ENCODE peak calls at places on chromosomes 3 and 15, in seven cellular contexts. One of them, this sample, is unnamed.

GRCh38 chr3:72678892-72679291 is 169.4 kb downstream of the SHQ1 start:
- DNase-seq in IMR-90: no peak
- DNase-seq in uterus: no peak
- DNase-seq in dorsolateral prefrontal cortex: no peak
- DNase-seq in psoas muscle: no peak
- DNase-seq in vagina: no peak
- DNase-seq in neural progenitor cell: no peak
- DNase-seq in this sample: peak; percentile 33

GRCh38 chr3:156434921-156435320 is 120.0 kb downstream of the SSR3 start:
- DNase-seq in uterus: no peak
- DNase-seq in dorsolateral prefrontal cortex: no peak
- DNase-seq in psoas muscle: no peak
- DNase-seq in neural progenitor cell: no peak
- DNase-seq in vagina: no peak
- DNase-seq in IMR-90: no peak
- DNase-seq in this sample: no peak

GRCh38 chr3:40387001-40387894 is at the start of gene ENTPD3:
- DNase-seq in dorsolateral prefrontal cortex: peak; percentile 46
- DNase-seq in vagina: no peak
- DNase-seq in uterus: no peak
- DNase-seq in neural progenitor cell: peak; percentile 66
- DNase-seq in psoas muscle: no peak
- DNase-seq in IMR-90: no peak
- DNase-seq in this sample: peak; percentile 20

GRCh38 chr15:56371495-56372147 is 6.4 kb downstream of the TEX9 start:
- DNase-seq in uterus: no peak
- DNase-seq in neural progenitor cell: no peak
- DNase-seq in vagina: no peak
- DNase-seq in dorsolateral prefrontal cortex: no peak
- DNase-seq in IMR-90: no peak
- DNase-seq in psoas muscle: no peak
- DNase-seq in this sample: peak; percentile 31

GRCh38 chr3:114863848-114864247 is 283.2 kb downstream of the ZBTB20 start:
- DNase-seq in dorsolateral prefrontal cortex: no peak
- DNase-seq in IMR-90: no peak
- DNase-seq in neural progenitor cell: no peak
- DNase-seq in psoas muscle: no peak
- DNase-seq in uterus: no peak
- DNase-seq in vagina: no peak
- DNase-seq in this sample: no peak

GRCh38 chr3:88151358-88151757 is 1.6 kb downstream of the C3orf38 start:
- DNase-seq in psoas muscle: no peak
- DNase-seq in uterus: no peak
- DNase-seq in neural progenitor cell: no peak
- DNase-seq in vagina: no peak
- DNase-seq in dorsolateral prefrontal cortex: no peak
- DNase-seq in IMR-90: no peak
- DNase-seq in this sample: no peak

GRCh38 chr3:197541756-197542539 is 13.8 kb downstream of the BDH1 start:
- DNase-seq in neural progenitor cell: peak; percentile 86
- DNase-seq in IMR-90: peak; percentile 73
- DNase-seq in dorsolateral prefrontal cortex: peak; percentile 71
- DNase-seq in psoas muscle: peak; percentile 60
- DNase-seq in vagina: no peak
- DNase-seq in uterus: peak; percentile 30
- DNase-seq in this sample: no peak

GRCh38 chr3:13277130-13277783 is 142.9 kb downstream of the NUP210 start:
- DNase-seq in uterus: no peak
- DNase-seq in vagina: no peak
- DNase-seq in IMR-90: no peak
- DNase-seq in psoas muscle: no peak
- DNase-seq in neural progenitor cell: no peak
- DNase-seq in dorsolateral prefrontal cortex: no peak
- DNase-seq in this sample: no peak

GRCh38 chr15:71746719-71747118 is 63.6 kb upstream of the NR2E3 start:
- DNase-seq in neural progenitor cell: no peak
- DNase-seq in psoas muscle: no peak
- DNase-seq in IMR-90: no peak
- DNase-seq in uterus: no peak
- DNase-seq in dorsolateral prefrontal cortex: no peak
- DNase-seq in vagina: no peak
- DNase-seq in this sample: peak; percentile 70

GRCh38 chr15:78909791-78910228 is 35.0 kb downstream of the CTSH start:
- DNase-seq in dorsolateral prefrontal cortex: peak; percentile 63
- DNase-seq in psoas muscle: no peak
- DNase-seq in neural progenitor cell: peak; percentile 81
- DNase-seq in IMR-90: peak; percentile 45
- DNase-seq in vagina: no peak
- DNase-seq in uterus: no peak
- DNase-seq in this sample: no peak

GRCh38 chr3:196979545-196979944 is 10.9 kb upstream of the PIGZ start:
- DNase-seq in IMR-90: peak; percentile 57
- DNase-seq in vagina: no peak
- DNase-seq in uterus: no peak
- DNase-seq in neural progenitor cell: no peak
- DNase-seq in dorsolateral prefrontal cortex: no peak
- DNase-seq in psoas muscle: peak; percentile 31
- DNase-seq in this sample: no peak

GRCh38 chr15:101200181-101200580 is 51.7 kb downstream of the CHSY1 start:
- DNase-seq in dorsolateral prefrontal cortex: no peak
- DNase-seq in uterus: no peak
- DNase-seq in IMR-90: no peak
- DNase-seq in neural progenitor cell: no peak
- DNase-seq in psoas muscle: no peak
- DNase-seq in vagina: no peak
- DNase-seq in this sample: no peak

GRCh38 chr15:101203607-101204006 is 48.2 kb downstream of the CHSY1 start:
- DNase-seq in IMR-90: no peak
- DNase-seq in psoas muscle: no peak
- DNase-seq in uterus: no peak
- DNase-seq in neural progenitor cell: no peak
- DNase-seq in vagina: no peak
- DNase-seq in dorsolateral prefrontal cortex: no peak
- DNase-seq in this sample: no peak

GRCh38 chr15:101198820-101199219 is 53.0 kb downstream of the CHSY1 start:
- DNase-seq in IMR-90: peak; percentile 48
- DNase-seq in vagina: no peak
- DNase-seq in neural progenitor cell: no peak
- DNase-seq in uterus: no peak
- DNase-seq in psoas muscle: no peak
- DNase-seq in dorsolateral prefrontal cortex: no peak
- DNase-seq in this sample: no peak

GRCh38 chr15:101203029-101203428 is 48.8 kb downstream of the CHSY1 start:
- DNase-seq in neural progenitor cell: no peak
- DNase-seq in IMR-90: no peak
- DNase-seq in uterus: no peak
- DNase-seq in dorsolateral prefrontal cortex: no peak
- DNase-seq in vagina: no peak
- DNase-seq in psoas muscle: no peak
- DNase-seq in this sample: no peak

DNA sequence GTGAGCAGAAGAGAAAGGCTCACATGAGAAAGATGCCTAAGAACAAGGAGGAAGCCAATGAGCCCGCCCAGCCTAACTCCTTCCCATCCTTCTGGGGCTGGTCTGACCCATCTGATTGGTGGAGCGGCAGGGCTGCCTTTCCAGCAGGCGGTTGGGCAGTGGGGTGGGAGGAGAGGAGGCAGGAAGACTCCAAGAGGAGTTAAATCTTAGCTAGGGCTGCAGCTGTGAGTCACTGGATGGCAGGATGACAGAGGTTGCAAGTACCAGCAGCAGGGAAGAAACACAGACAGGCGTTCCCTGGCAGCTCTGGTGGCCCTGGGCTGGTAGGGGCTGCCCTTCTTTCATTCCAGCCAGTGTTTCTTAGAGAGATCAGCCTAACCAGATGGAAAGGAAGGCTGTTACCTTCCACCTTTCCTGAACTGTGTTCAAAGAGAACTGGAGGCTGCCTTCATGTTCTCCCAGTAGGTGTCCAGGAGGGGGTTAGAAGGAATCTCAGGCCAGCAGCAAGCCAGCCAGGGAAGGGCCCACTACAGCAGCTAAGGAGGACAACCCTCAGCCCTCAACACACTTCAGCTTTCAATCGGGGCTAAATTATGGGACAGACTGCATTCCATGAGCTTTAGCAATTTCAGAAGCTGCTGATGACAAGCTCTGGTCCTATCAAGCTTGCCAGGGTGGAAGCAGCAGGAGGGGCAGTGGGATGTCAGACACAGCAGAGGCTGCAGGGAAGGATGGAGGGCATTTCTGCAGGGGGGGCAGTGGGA is 50.3 kb downstream of the CHSY1 start:
- DNase-seq in dorsolateral prefrontal cortex: peak; percentile 86
- DNase-seq in uterus: peak; percentile 92
- DNase-seq in psoas muscle: peak; percentile 89
- DNase-seq in IMR-90: peak; percentile 99
- DNase-seq in vagina: no peak
- DNase-seq in neural progenitor cell: peak; percentile 90
- DNase-seq in this sample: peak; percentile 78
- H3K27ac ChIP-seq in dorsolateral prefrontal cortex: peak overlapping the region; percentile 43
- H3K27ac ChIP-seq in uterus: peak overlapping the region; percentile 61
- H3K27ac ChIP-seq in psoas muscle: no peak overlapping the region
- H3K27ac ChIP-seq in IMR-90: peak overlapping the region; percentile 83
- H3K27ac ChIP-seq in vagina: peak overlapping the region; percentile 78
- H3K27ac ChIP-seq in neural progenitor cell: peak overlapping the region; percentile 69
- H3K27ac ChIP-seq in this sample: peak overlapping the region; percentile 44

DNA sequence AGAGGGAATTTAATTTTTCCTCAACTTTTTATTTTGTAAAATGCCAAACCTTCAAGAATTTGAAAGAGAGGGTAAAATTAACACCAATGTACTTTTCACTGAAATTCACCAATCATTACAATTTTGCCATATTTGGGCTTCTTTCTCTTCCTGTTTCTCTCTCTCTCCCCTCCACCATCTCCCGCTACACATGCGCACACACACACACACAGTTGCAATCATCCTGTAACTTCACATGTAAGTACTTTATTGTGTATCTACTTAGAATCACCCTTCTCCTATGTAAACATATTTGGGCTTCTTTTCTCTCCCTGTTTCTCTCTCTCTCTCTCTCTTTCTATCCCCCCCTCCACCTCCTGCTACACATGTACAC is 7.4 kb downstream of the ARL14 start:
- DNase-seq in neural progenitor cell: no peak
- DNase-seq in dorsolateral prefrontal cortex: no peak
- DNase-seq in uterus: no peak
- DNase-seq in psoas muscle: no peak
- DNase-seq in vagina: no peak
- DNase-seq in IMR-90: no peak
- DNase-seq in this sample: no peak
- H3K27ac ChIP-seq in neural progenitor cell: no peak overlapping the region
- H3K27ac ChIP-seq in dorsolateral prefrontal cortex: no peak overlapping the region
- H3K27ac ChIP-seq in uterus: no peak overlapping the region
- H3K27ac ChIP-seq in psoas muscle: no peak overlapping the region
- H3K27ac ChIP-seq in vagina: no peak overlapping the region
- H3K27ac ChIP-seq in IMR-90: no peak overlapping the region
- H3K27ac ChIP-seq in this sample: no peak overlapping the region

GRCh38 chr15:98547255-98547654 is 101.1 kb upstream of the IGF1R start:
- DNase-seq in IMR-90: no peak
- DNase-seq in vagina: no peak
- DNase-seq in dorsolateral prefrontal cortex: no peak
- DNase-seq in uterus: no peak
- DNase-seq in psoas muscle: no peak
- DNase-seq in neural progenitor cell: no peak
- DNase-seq in this sample: no peak

GRCh38 chr15:98546325-98546724 is 102.0 kb upstream of the IGF1R start:
- DNase-seq in neural progenitor cell: no peak
- DNase-seq in psoas muscle: no peak
- DNase-seq in vagina: no peak
- DNase-seq in IMR-90: no peak
- DNase-seq in dorsolateral prefrontal cortex: no peak
- DNase-seq in uterus: no peak
- DNase-seq in this sample: no peak

GRCh38 chr15:98549003-98549402 is 99.3 kb upstream of the IGF1R start:
- DNase-seq in psoas muscle: no peak
- DNase-seq in vagina: no peak
- DNase-seq in IMR-90: no peak
- DNase-seq in uterus: no peak
- DNase-seq in dorsolateral prefrontal cortex: no peak
- DNase-seq in neural progenitor cell: no peak
- DNase-seq in this sample: no peak

GRCh38 chr15:98548172-98548971 is 100.0 kb upstream of the IGF1R start:
- DNase-seq in dorsolateral prefrontal cortex: peak; percentile 80
- DNase-seq in neural progenitor cell: peak; percentile 80
- DNase-seq in vagina: no peak
- DNase-seq in IMR-90: peak; percentile 73
- DNase-seq in psoas muscle: peak; percentile 74
- DNase-seq in uterus: peak; percentile 70
- DNase-seq in this sample: no peak

DNA sequence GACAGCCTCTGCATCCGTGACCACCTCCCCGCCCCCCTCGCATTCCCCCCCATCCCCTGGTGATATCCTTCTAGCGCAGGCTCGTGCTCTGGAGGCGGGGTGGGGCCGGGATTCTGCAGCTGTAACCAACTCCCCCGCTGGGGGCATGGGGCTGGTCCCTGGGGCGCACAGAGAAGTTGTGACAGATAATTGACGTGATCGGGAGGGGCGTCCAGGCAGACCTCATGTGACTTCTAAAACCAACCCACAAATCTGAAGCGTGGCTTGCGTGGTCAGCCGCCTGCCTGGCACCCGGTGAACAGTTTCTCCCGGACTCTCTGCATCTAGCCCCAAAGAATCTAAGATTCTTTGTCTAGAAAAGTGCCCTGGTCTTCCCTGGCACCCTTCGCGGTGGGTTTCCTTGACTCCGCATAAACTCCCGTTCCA is 100.6 kb upstream of the IGF1R start:
- DNase-seq in neural progenitor cell: peak; percentile 44
- DNase-seq in psoas muscle: peak; percentile 42
- DNase-seq in dorsolateral prefrontal cortex: no peak
- DNase-seq in vagina: no peak
- DNase-seq in IMR-90: no peak
- DNase-seq in uterus: peak; percentile 27
- DNase-seq in this sample: no peak
- H3K27ac ChIP-seq in neural progenitor cell: no peak overlapping the region
- H3K27ac ChIP-seq in psoas muscle: peak overlapping the region; percentile 60
- H3K27ac ChIP-seq in dorsolateral prefrontal cortex: peak overlapping the region; percentile 59
- H3K27ac ChIP-seq in vagina: peak overlapping the region; percentile 96
- H3K27ac ChIP-seq in IMR-90: peak overlapping the region; percentile 92
- H3K27ac ChIP-seq in uterus: peak overlapping the region; percentile 85
- H3K27ac ChIP-seq in this sample: peak overlapping the region; percentile 53

GRCh38 chr3:70519005-70519404 is 206.6 kb upstream of the MDFIC2 start:
- DNase-seq in IMR-90: no peak
- DNase-seq in psoas muscle: no peak
- DNase-seq in neural progenitor cell: no peak
- DNase-seq in vagina: no peak
- DNase-seq in dorsolateral prefrontal cortex: no peak
- DNase-seq in uterus: no peak
- DNase-seq in this sample: no peak

GRCh38 chr3:70519913-70520659 is 207.6 kb upstream of the MDFIC2 start:
- DNase-seq in neural progenitor cell: no peak
- DNase-seq in uterus: no peak
- DNase-seq in psoas muscle: no peak
- DNase-seq in dorsolateral prefrontal cortex: no peak
- DNase-seq in IMR-90: peak; percentile 24
- DNase-seq in vagina: no peak
- DNase-seq in this sample: no peak

DNA sequence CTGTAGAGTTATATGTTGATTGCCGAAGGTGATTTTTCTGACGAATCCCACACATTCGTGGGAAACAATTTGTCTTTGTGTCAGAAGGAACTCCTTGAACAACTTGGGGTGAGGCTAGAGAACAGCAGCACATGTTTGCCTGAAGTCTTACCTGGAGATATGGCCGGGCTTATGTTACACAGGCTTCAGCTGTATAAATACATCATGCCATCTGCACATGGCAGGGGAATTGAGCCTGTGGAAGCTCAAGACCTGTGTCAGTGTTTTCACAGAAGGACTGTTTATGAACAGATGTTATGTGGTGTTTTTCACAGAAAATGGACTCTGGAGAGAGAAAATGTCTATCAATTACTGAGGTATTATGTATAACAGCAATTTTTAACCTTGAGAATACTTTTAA is 203.6 kb upstream of the MDFIC2 start:
- DNase-seq in psoas muscle: no peak
- DNase-seq in neural progenitor cell: no peak
- DNase-seq in uterus: no peak
- DNase-seq in IMR-90: no peak
- DNase-seq in vagina: no peak
- DNase-seq in dorsolateral prefrontal cortex: no peak
- DNase-seq in this sample: no peak
- H3K27ac ChIP-seq in psoas muscle: no peak overlapping the region
- H3K27ac ChIP-seq in neural progenitor cell: no peak overlapping the region
- H3K27ac ChIP-seq in uterus: no peak overlapping the region
- H3K27ac ChIP-seq in IMR-90: no peak overlapping the region
- H3K27ac ChIP-seq in vagina: no peak overlapping the region
- H3K27ac ChIP-seq in dorsolateral prefrontal cortex: no peak overlapping the region
- H3K27ac ChIP-seq in this sample: no peak overlapping the region